ENCODE peak calls at places on chromosomes 5 and 9, in five cellular contexts. G, M, Z, E and O are unnamed samples.

GRCh38 chr9:90860382-90860781 is 58.8 kb downstream of the SYK start:
- DNase-seq in G (no peak), M (no peak), Z (no peak), E (no peak), O (no peak)

GRCh38 chr5:116626272-116626723 is 51.7 kb upstream of the SEMA6A start:
- DNase-seq in G (peak), M (no peak), Z (peak), E (peak), O (no peak)

GRCh38 chr5:158553946-158554336 is 545.8 kb downstream of the EBF1 start:
- DNase-seq in G (no peak), M (no peak), Z (no peak), E (no peak), O (no peak)

GRCh38 chr9:86181379-86182315 is 77.8 kb downstream of the C9orf153 start:
- DNase-seq in G (no peak), M (peak), Z (no peak), E (no peak), O (no peak)

GRCh38 chr9:135974220-135974573 is 13.0 kb upstream of the UBAC1 start:
- DNase-seq in G (no peak), M (no peak), Z (no peak), E (no peak), O (no peak)

GRCh38 chr5:1731091-1731639 is 68.5 kb downstream of the MRPL36 start:
- DNase-seq in G (no peak), M (no peak), Z (no peak), E (no peak), O (no peak)

GRCh38 chr5:38692346-38692745 is 135.9 kb upstream of the LIFR start:
- DNase-seq in G (no peak), M (no peak), Z (no peak), E (no peak), O (no peak)

GRCh38 chr5:39605966-39606591 is 181.3 kb upstream of the DAB2 start:
- DNase-seq in G (peak), M (no peak), Z (no peak), E (no peak), O (peak)

GRCh38 chr5:175668006-175668405 is 10.1 kb downstream of the HRH2 start:
- DNase-seq in G (no peak), M (no peak), Z (no peak), E (no peak), O (no peak)

GRCh38 chr5:91136271-91136670 is 246.8 kb downstream of the ARRDC3 start:
- DNase-seq in G (peak), M (peak), Z (no peak), E (no peak), O (no peak)

GRCh38 chr9:125549465-125550215 is 157.4 kb downstream of the MAPKAP1 start:
- DNase-seq in G (peak), M (no peak), Z (no peak), E (peak), O (peak)

GRCh38 chr5:27124590-27124989 is 86.2 kb upstream of the CDH9 start:
- DNase-seq in G (peak), M (peak), Z (no peak), E (peak), O (peak)

GRCh38 chr5:66595877-66596790 is at the start of gene MAST4:
- DNase-seq in G (peak), M (peak), Z (peak), E (peak), O (peak)

GRCh38 chr5:9686211-9686610 is 56.1 kb upstream of the TAS2R1 start:
- DNase-seq in G (peak), M (no peak), Z (no peak), E (peak), O (no peak)

GRCh38 chr9:87148391-87149237 is 201.3 kb upstream of the GAS1 start:
- DNase-seq in G (peak), M (peak), Z (peak), E (peak), O (no peak)

GRCh38 chr5:94908889-94909480 is 290.5 kb downstream of the SLF1 start:
- DNase-seq in G (peak), M (no peak), Z (no peak), E (peak), O (no peak)

GRCh38 chr5:83401122-83401620 is 70.4 kb upstream of the VCAN start:
- DNase-seq in G (no peak), M (no peak), Z (no peak), E (no peak), O (no peak)

GRCh38 chr9:530681-531080 is 310.8 kb upstream of the DMRT1 start:
- DNase-seq in G (peak), M (peak), Z (peak), E (no peak), O (no peak)

GRCh38 chr9:37617837-37618236 is 25.4 kb upstream of the TOMM5 start:
- DNase-seq in G (peak), M (no peak), Z (no peak), E (peak), O (no peak)

GRCh38 chr9:131657031-131657377 is 82.9 kb downstream of the RAPGEF1 start:
- DNase-seq in G (no peak), M (no peak), Z (no peak), E (no peak), O (no peak)

GRCh38 chr9:110192531-110193326 is 15.2 kb downstream of the C9orf152 start:
- DNase-seq in G (peak), M (no peak), Z (no peak), E (peak), O (no peak)

GRCh38 chr5:150789943-150790611 is 11.5 kb downstream of the SMIM3 start:
- DNase-seq in G (peak), M (peak), Z (no peak), E (peak), O (no peak)

GRCh38 chr9:26125693-26126092 is 447.4 kb upstream of the TUSC1 start:
- DNase-seq in G (no peak), M (no peak), Z (no peak), E (no peak), O (no peak)

GRCh38 chr9:135907446-135908333 is at the start of gene CAMSAP1:
- DNase-seq in G (peak), M (peak), Z (peak), E (peak), O (peak)

GRCh38 chr9:71681708-71682268 is 86.5 kb downstream of the CEMIP2 start:
- DNase-seq in G (peak), M (peak), Z (no peak), E (peak), O (peak)

GRCh38 chr5:180633283-180634177 is 15.9 kb downstream of the FLT4 start:
- DNase-seq in G (no peak), M (no peak), Z (no peak), E (no peak), O (no peak)

GRCh38 chr5:168932400-168932799 is 353.2 kb upstream of the PANK3 start:
- DNase-seq in G (no peak), M (no peak), Z (no peak), E (no peak), O (no peak)

GRCh38 chr9:68697846-68698245 is 7.2 kb upstream of the PIP5K1B start:
- DNase-seq in G (no peak), M (no peak), Z (no peak), E (no peak), O (no peak)

GRCh38 chr9:19948021-19948420 is 159.2 kb upstream of the SLC24A2 start:
- DNase-seq in G (no peak), M (no peak), Z (no peak), E (no peak), O (no peak)

GRCh38 chr9:19940808-19941207 is 152.0 kb upstream of the SLC24A2 start:
- DNase-seq in G (no peak), M (no peak), Z (no peak), E (no peak), O (no peak)

DNA sequence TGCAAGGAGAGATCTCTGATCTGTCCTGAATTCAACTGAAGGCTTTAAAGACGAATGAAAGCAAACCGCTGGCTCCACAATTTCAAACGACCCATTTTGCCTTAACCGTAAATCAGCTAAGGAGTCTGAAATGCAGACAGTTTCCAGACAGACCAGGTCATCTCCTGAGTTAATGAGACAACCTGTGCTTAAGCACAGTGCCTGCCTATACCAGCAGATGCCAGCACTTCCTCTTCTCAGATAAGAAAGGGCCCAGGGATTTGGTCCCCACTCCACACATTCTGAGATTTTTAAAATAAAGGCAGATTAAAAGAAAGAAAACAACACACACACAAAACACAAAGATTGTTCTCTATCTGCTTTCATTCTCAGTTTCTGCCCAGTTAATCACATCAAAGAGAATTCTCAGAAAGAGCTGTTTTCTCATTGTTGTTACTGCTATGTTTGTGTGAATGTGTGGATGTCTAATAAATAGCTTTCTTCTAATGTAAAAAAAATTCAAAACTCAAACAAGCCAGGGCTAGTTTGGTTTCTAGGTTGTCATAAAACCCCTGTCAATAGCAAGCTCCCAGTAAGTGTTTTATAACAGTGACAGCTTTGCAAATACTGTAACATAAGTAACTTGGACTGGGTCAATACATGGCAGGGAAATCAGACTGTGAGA is 157.7 kb upstream of the SLC24A2 start:
- DNase-seq in G (peak), M (no peak), Z (no peak), E (peak), O (no peak)
- TF ChIP-seq CTCF in G (peak), M (peak), Z (peak), E (peak), O (peak)

DNA sequence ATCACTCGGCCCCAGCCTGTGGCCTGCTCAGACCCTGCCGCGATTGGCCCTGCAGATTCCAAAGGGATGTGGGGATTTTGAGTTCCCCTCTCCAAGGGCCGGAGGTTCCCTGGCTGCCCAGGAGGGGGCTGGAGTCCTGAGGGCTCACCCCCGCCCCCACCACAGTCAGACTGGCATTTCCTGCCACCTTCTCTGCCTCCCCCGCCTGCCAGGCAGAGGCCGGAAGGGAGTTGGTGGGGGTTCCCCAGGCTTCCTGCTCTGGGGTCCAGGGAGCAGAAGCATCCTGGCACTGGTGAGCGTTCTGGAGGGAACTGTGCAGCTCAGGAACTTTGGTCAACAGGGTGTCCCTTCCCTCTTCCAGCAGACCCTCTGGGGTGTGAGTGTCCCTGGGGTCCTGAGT is 70.6 kb downstream of the RXRA start:
- DNase-seq in G (no peak), M (no peak), Z (no peak), E (no peak), O (no peak)
- H3K4me3 ChIP-seq in G (no peak), M (no peak), Z (peak), E (no peak), O (no peak)

DNA sequence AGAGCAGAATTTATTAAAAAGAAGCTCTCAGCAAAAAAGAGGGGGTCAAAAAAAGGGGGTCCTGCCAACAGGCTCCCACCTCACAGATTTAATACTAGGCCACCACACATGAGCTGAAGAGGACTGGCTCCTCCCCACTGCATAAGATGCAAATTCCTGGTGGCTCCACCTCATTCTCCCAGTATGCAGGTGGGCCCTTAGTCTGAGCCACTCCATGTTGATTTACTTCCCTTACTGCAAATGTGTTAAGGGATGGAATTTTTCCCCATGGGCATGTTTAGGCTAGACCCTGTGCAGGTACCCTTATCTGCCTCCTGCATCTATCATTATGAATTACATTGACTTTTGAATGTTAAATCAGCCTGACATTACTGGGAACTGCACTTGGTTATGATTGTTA is 82.9 kb downstream of the ISOC1 start:
- DNase-seq in G (no peak), M (no peak), Z (no peak), E (no peak), O (no peak)
- TF ChIP-seq CTCF in G (no peak), M (no peak), Z (no peak), E (no peak), O (no peak)

GRCh38 chr9:94801242-94801641 is 74.7 kb downstream of the AOPEP start:
- DNase-seq in G (no peak), M (no peak), Z (no peak), E (no peak), O (no peak)

GRCh38 chr9:94798668-94799067 is 72.2 kb downstream of the AOPEP start:
- DNase-seq in G (no peak), M (no peak), Z (no peak), E (no peak), O (no peak)

GRCh38 chr9:94800424-94801117 is 74.1 kb downstream of the AOPEP start:
- DNase-seq in G (peak), M (no peak), Z (no peak), E (no peak), O (no peak)

GRCh38 chr9:94798201-94798600 is 71.7 kb downstream of the AOPEP start:
- DNase-seq in G (no peak), M (no peak), Z (no peak), E (no peak), O (no peak)

DNA sequence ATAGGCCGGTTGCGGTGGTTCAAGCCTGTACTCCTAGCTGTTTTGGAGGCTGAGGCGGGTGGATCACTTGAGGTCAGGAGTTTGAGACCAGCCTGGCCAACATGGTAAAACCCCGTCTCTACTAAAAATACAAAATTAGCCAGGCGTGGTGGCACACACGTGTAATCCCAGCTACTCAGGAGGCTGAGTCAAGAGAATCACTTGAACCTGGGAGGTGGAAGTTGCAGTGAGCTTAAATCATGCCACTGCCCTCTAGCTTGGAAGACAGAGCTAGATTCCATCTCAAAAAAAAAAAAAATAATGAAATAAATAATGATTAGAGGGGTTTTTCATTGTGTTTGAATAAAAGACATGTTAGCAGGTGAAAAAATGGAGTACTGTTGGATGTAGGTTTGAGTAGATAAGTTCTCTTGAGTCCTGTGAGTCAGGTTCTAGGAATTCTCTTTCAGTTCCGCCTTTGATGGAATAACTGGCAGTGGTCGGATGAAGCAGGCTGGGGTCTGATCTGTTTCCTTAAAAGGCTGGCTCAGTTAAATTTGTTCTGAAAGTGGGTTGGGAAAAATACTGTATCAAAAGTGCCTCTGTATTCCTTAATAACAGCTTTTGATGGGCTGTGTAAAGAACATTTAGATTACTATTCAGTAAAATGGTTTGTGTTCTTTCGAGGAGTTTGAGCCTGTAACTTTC is 73.2 kb downstream of the AOPEP start:
- DNase-seq in G (peak), M (peak), Z (no peak), E (peak), O (no peak)
- H3K4me3 ChIP-seq in G (no peak), M (no peak), Z (no peak), E (no peak), O (no peak)

DNA sequence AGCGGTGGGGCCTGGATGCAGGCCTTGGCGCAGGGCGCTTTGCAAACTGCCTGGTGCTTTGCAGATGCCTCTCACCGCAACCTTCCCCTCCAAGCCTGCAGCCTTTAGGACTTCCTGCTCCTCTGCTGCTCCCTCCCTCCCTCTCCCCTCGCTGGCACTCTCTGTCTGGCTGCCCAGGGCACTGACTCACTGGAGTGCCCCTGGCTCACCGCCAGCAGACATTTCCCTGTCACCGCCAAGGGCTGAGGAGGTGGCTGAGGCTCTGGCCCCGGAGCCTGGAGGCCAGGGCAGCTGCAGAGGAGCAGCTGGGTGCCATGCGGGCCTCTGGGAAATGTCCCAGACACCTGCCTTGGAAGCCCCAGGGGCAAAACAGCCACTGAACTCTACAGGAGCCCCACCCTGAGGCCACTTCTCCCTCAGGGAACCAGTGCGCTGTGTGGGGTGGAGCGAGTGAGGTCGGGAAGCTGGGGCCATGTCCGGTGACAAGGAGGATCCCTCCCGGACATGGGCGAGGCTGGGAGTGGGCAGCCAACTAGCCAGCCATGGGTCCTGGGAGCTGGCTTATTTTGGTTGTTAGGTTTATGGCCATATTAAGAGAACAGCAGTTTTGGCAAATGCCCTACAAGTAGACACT is 53.4 kb downstream of the TENT4A start:
- DNase-seq in G (peak), M (peak), Z (peak), E (peak), O (peak)
- TF ChIP-seq CTCF in G (no peak), M (no peak), Z (no peak), E (no peak), O (no peak)

GRCh38 chr9:93148721-93149120 is 14.7 kb upstream of the NINJ1 start:
- DNase-seq in G (no peak), M (no peak), Z (no peak), E (no peak), O (no peak)

GRCh38 chr9:93141771-93142483 is 7.9 kb upstream of the NINJ1 start:
- DNase-seq in G (no peak), M (no peak), Z (no peak), E (no peak), O (no peak)

GRCh38 chr9:93147632-93148031 is 13.6 kb upstream of the NINJ1 start:
- DNase-seq in G (no peak), M (no peak), Z (no peak), E (no peak), O (no peak)

GRCh38 chr9:93139365-93140182 is 5.5 kb upstream of the NINJ1 start:
- DNase-seq in G (no peak), M (no peak), Z (no peak), E (no peak), O (no peak)

DNA sequence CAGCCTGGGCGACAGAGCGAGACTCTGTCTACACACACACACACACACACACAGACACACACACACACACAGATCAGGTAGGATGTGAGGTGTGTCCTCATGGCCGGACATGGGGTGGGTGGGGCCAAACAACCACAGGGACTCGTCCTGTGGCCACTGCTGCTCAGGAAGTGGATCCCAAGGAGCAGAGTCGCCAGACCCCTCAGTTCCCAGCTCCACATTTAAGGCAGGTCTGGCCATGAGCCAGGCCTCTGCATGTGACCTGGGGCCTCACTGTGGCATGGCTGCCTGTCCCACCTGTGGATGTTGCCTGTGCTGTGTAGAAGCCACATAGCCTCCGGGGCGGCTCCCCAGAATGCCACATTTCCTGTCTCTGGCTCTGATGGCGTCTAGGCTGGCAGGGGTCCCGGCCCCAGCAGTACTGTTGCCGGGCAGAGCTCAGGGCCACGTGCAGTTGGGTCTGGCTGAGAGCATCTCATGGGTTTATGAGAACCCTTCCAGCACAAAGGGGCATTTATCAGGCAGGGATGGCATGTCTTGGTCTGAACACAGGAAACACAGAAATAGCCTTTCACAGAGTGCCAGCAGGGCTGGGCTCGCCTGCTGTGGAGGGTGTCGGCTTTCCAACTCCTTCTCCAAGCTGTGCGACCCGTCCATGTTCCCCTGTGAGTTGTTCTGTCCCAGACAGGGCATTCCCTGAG is 9.9 kb upstream of the NINJ1 start:
- DNase-seq in G (peak), M (peak), Z (no peak), E (no peak), O (no peak)
- H3K4me3 ChIP-seq in G (no peak), M (no peak), Z (no peak), E (no peak), O (no peak)

DNA sequence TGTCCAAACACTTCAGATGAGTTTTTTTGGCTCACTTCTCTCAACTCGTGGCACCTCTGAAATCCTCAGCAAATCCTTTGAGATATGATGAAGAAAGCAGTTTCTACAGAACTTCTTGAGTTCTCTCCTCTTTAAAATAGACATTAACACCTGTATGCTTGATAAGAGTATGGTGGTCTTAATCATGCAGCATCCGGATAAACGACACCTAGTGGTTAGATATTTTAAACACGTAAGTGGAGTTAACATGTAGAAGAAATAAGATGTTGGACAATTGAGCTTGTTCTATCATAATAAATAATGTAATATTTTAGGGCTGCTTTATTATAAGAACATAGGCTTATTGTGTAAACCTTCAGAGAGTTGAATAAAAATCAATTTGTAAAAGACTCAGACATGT is 324.8 kb downstream of the CYLC2 start:
- DNase-seq in G (no peak), M (no peak), Z (no peak), E (no peak), O (no peak)
- TF ChIP-seq CTCF in G (no peak), M (peak), Z (no peak), E (peak), O (no peak)